ENCODE peak calls at places on chromosomes 3 and 15, in four cellular contexts. C is GM12878, K is A549, N is HCT116. O is an unnamed sample.

GRCh38 chr3:59247402-59247841 is 197.6 kb upstream of the CFAP20DC start:
- DNase-seq in C (peak), K (no peak), N (no peak), O (no peak)

GRCh38 chr3:126996905-126997304 is 14.0 kb downstream of the PLXNA1 start:
- DNase-seq in C (no peak), K (no peak), N (no peak), O (no peak)

GRCh38 chr15:100131321-100132224 is 210.2 kb downstream of the ADAMTS17 start:
- DNase-seq in C (no peak), K (peak), N (no peak), O (no peak)

GRCh38 chr15:52651868-52652267 is 27.3 kb downstream of the ATOSA start:
- DNase-seq in C (no peak), K (peak), N (peak), O (no peak)

GRCh38 chr3:135077186-135077585 is 282.1 kb downstream of the EPHB1 start:
- DNase-seq in C (no peak), K (no peak), N (no peak), O (no peak)

GRCh38 chr3:108500728-108501127 is 9.7 kb downstream of the MYH15 start:
- DNase-seq in C (no peak), K (no peak), N (no peak), O (no peak)

GRCh38 chr3:15332405-15333098 is at the start of gene SH3BP5:
- DNase-seq in C (no peak), K (peak), N (peak), O (no peak)

GRCh38 chr3:146507331-146508120 is 36.9 kb downstream of the PLSCR1 start:
- DNase-seq in C (no peak), K (no peak), N (no peak), O (no peak)

GRCh38 chr3:67788396-67788795 is 134.0 kb upstream of the SUCLG2 start:
- DNase-seq in C (no peak), K (no peak), N (no peak), O (no peak)

GRCh38 chr3:174202146-174202545 is 657.0 kb upstream of the NAALADL2 start:
- DNase-seq in C (no peak), K (no peak), N (no peak), O (no peak)

GRCh38 chr15:81126887-81127286 is 7.2 kb upstream of the CFAP161 start:
- DNase-seq in C (no peak), K (no peak), N (no peak), O (no peak)

GRCh38 chr3:27209595-27210264 is 159.5 kb downstream of the NEK10 start:
- DNase-seq in C (peak), K (no peak), N (no peak), O (no peak)

GRCh38 chr3:170689218-170689874 is 103.5 kb upstream of the SLC7A14 start:
- DNase-seq in C (no peak), K (peak), N (peak), O (no peak)

GRCh38 chr3:47512416-47513124 is 942 bp downstream of the ELP6 start:
- DNase-seq in C (no peak), K (no peak), N (no peak), O (peak)

GRCh38 chr15:31325432-31325975 is 1.1 kb upstream of the KLF13 start:
- DNase-seq in C (no peak), K (peak), N (no peak), O (peak)

GRCh38 chr3:126166009-126166408 is 14.4 kb downstream of the ALDH1L1 start:
- DNase-seq in C (no peak), K (no peak), N (no peak), O (no peak)

GRCh38 chr15:33156021-33156420 is 38.5 kb downstream of the FMN1 start:
- DNase-seq in C (no peak), K (no peak), N (no peak), O (no peak)

GRCh38 chr3:124246949-124247348 is 255.0 kb upstream of the ROPN1 start:
- DNase-seq in C (no peak), K (peak), N (peak), O (peak)

GRCh38 chr3:192887047-192887446 is 30.6 kb downstream of the MB21D2 start:
- DNase-seq in C (no peak), K (no peak), N (peak), O (no peak)

GRCh38 chr3:49358884-49359225 is 702 bp upstream of the GPX1 start:
- DNase-seq in C (no peak), K (no peak), N (no peak), O (no peak)

GRCh38 chr3:120198305-120198878 is 86.6 kb downstream of the GPR156 start:
- DNase-seq in C (no peak), K (peak), N (peak), O (no peak)

GRCh38 chr3:122642935-122643334 is 37.7 kb upstream of the PARP14 start:
- DNase-seq in C (peak), K (no peak), N (no peak), O (no peak)

GRCh38 chr3:166902374-166902773 is 477.7 kb downstream of the ZBBX start:
- DNase-seq in C (no peak), K (no peak), N (no peak), O (no peak)

GRCh38 chr15:100635406-100636071 is 33.1 kb downstream of the ASB7 start:
- DNase-seq in C (no peak), K (no peak), N (no peak), O (no peak)

GRCh38 chr3:21524113-21524512 is 226.9 kb downstream of the ZNF385D start:
- DNase-seq in C (no peak), K (no peak), N (no peak), O (no peak)

GRCh38 chr15:41513282-41514227 is at the start of gene LTK:
- DNase-seq in C (no peak), K (no peak), N (peak), O (no peak)

GRCh38 chr3:56761887-56762605 is 39.7 kb downstream of the ARHGEF3 start:
- DNase-seq in C (no peak), K (no peak), N (no peak), O (no peak)

GRCh38 chr15:101528917-101529299 is 39.4 kb upstream of the PCSK6 start:
- DNase-seq in C (no peak), K (no peak), N (no peak), O (no peak)

GRCh38 chr3:87298111-87298718 is 21.8 kb upstream of the POU1F1 start:
- DNase-seq in C (no peak), K (peak), N (peak), O (no peak)

GRCh38 chr3:194091141-194091540 is 44.8 kb upstream of the HES1 start:
- DNase-seq in C (no peak), K (peak), N (no peak), O (no peak)

GRCh38 chr3:10557783-10558373 is 52.5 kb upstream of the ATP2B2 start:
- DNase-seq in C (no peak), K (peak), N (no peak), O (no peak)

DNA sequence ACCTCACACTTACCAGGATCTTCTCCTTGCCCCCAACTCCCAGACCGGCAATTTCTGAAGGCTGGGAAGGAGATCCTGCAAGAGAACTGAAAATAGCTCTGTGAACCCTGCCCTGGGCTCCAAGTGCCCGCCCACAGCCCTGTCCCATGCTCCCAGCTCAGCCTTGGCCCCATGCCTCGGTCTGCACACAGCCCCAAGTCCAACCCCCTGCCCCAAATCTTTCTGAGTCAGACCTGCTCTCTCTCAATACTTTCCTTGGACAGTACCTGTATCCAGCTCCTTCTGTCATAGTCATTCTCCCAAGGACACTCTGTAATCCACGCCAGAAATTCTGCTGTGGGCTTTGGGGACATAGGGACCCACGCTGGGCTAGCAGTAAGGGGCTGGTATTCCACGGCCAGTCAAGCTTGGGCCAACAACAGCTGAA is 6.3 kb upstream of the SMAD3 start:
- DNase-seq in C (no peak), K (no peak), N (no peak), O (no peak)
- TF ChIP-seq REST in C (no peak), K (no peak), N (no peak), O (no peak)

GRCh38 chr15:63434567-63435219 is 53.0 kb upstream of the CA12 start:
- DNase-seq in C (no peak), K (no peak), N (no peak), O (no peak)

GRCh38 chr15:63440265-63440648 is 58.6 kb upstream of the CA12 start:
- DNase-seq in C (no peak), K (no peak), N (no peak), O (no peak)

GRCh38 chr15:63435416-63435815 is 53.8 kb upstream of the CA12 start:
- DNase-seq in C (no peak), K (no peak), N (no peak), O (no peak)

GRCh38 chr15:63439536-63440264 is 58.1 kb upstream of the CA12 start:
- DNase-seq in C (no peak), K (no peak), N (no peak), O (no peak)

GRCh38 chr15:63436872-63437375 is 55.3 kb upstream of the CA12 start:
- DNase-seq in C (no peak), K (peak), N (no peak), O (peak)
- TF ChIP-seq CTCF in C (no peak), K (no peak), N (no peak), O (no peak)

GRCh38 chr15:29452881-29453731 is 183.5 kb upstream of the NSMCE3 start:
- DNase-seq in C (no peak), K (no peak), N (peak), O (no peak)

GRCh38 chr15:29448320-29448719 is 178.7 kb upstream of the NSMCE3 start:
- DNase-seq in C (no peak), K (no peak), N (no peak), O (no peak)

GRCh38 chr15:29446480-29446879 is 176.9 kb upstream of the NSMCE3 start:
- DNase-seq in C (no peak), K (no peak), N (no peak), O (no peak)

GRCh38 chr15:29451201-29451781 is 181.7 kb upstream of the NSMCE3 start:
- DNase-seq in C (no peak), K (peak), N (peak), O (no peak)

GRCh38 chr15:29449136-29449535 is 179.5 kb upstream of the NSMCE3 start:
- DNase-seq in C (no peak), K (no peak), N (no peak), O (no peak)
- TF ChIP-seq REST in C (peak), K (peak), N (peak), O (peak)

DNA sequence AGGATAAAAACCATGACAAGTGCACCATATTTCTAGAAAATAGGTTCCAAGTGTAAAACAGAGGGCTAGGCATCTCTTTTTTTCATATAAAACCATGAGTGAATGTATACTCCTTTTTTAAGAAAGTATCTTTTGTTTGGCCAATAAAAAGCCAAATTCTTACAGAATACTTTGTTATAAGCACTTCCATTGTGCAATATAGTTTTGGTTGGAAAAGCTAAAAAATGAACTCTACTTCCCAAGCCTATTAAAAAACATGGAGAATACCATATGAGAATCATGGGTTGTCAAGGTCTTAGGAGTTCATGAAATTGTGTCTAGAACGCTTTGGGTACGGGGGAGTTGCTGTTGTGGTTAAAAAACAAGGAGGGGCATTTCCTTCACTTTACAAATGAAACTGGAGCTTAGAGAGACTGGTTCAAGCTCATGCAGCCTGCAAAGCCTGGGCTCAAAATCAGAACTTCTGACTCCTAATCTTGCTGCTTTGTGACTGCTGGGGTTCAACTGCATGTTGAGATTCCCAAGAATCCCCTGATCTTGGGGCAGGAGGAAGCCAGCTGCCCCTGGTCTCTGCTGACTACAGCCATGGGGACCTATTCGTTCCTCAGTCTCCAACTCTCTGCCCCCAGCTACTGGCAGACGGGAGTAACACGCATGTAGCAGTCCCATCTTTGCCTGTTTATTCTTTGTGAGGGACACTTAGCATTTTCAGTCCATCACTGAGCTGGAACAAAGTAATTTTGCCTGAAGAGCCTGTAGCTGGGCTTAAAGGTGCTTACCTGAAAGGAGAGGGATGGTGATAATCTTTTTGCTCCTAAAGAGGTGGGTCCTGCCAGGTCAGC is 229.1 kb downstream of the CHST2 start:
- DNase-seq in C (no peak), K (no peak), N (no peak), O (no peak)
- TF ChIP-seq CTCF in C (peak), K (no peak), N (peak), O (peak)

GRCh38 chr3:80997622-80998021 is 763.8 kb downstream of the GBE1 start:
- DNase-seq in C (no peak), K (no peak), N (no peak), O (no peak)

GRCh38 chr3:80994767-80995166 is 766.7 kb downstream of the GBE1 start:
- DNase-seq in C (no peak), K (no peak), N (no peak), O (no peak)

GRCh38 chr3:80993241-80993945 is 768.1 kb downstream of the GBE1 start:
- DNase-seq in C (peak), K (no peak), N (no peak), O (no peak)

GRCh38 chr3:80998022-80998421 is 763.4 kb downstream of the GBE1 start:
- DNase-seq in C (no peak), K (no peak), N (no peak), O (no peak)

DNA sequence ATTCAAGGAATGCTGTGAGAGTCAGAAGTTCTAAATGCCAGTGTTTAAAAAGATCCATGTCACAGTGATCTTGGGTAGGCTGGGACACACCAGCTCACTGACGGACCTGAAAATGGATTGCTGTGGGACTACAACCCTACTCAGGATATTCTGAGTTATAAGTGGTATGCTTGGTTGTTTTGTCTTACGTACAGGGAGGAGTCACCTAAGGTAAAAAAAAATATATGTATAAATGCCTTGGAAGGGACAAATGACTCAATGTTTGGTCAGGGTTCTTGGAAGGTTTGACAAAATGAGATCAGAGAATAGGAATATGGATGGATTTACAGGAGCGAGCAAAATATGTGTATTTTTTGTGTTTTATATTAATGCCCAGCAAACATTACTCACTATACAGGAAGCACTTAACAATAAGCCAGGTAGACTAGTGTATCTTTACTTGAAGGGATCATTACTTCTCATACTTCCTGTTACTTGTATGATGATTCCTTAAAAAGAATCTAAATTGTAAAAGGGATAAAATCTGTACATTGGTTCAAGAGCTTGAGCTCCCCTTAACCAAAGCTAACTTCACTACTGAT is 767.3 kb downstream of the GBE1 start:
- DNase-seq in C (no peak), K (no peak), N (no peak), O (no peak)
- TF ChIP-seq REST in C (no peak), K (no peak), N (no peak), O (no peak)

DNA sequence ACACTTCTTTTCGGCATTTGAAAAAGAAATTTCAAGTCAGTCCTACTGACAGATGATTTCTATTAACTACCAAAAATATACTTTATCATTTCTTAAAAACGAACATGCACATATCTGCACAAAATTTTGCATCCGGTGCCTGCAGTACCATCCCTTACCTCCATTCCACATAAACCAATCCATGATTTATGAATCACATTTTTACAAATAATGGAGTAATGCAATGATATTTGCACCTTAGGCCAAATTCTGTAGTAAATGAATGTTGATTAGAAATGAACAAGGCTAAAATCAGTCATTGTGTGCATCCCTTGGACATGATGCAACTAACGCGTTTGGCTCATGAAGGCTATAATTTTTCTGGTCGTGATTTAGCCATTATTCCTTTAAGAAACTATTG is 46.5 kb downstream of the ROBO2 start:
- DNase-seq in C (no peak), K (no peak), N (no peak), O (no peak)
- TF ChIP-seq CTCF in C (no peak), K (no peak), N (no peak), O (no peak)

GRCh38 chr15:86296762-86297161 is 217.1 kb downstream of the AGBL1 start:
- DNase-seq in C (no peak), K (no peak), N (no peak), O (no peak)

DNA sequence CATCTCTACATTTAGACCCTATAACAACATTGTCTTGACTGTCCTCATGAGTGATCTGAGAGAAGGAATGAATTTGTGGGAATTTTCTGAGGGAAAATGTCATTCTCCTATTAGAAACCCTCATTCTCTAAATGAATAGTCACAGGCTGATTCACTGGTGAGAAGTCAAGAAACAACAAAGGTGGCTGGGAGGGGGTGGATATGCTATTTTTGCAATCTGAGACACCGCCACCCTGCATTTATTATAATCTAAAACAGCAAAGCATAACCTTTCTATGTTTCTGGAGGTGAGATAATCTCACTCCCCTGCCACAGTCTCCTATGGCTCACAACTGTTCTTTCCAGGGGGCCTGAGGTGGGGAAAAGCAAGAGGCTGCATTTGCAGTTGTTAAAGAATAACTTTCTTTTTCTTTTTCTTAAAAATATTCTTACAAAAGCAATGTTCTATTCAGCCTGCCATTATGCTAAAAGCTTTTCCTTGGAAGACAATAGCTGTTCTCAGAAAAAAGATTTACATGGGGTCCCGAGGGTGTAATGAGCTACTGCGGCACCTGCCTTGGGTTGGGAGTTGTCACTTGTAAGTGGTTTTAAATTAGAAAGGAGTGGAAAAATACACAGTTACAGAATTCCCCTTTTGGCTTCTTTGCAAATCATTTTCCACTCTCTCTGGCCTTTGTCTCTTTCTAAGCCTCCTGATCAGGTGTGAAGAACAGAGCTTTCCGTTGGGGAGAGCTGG is 220.9 kb downstream of the AGBL1 start:
- DNase-seq in C (no peak), K (no peak), N (no peak), O (no peak)
- TF ChIP-seq REST in C (no peak), K (no peak), N (no peak), O (no peak)

O was measured in HL-60.